ENCODE peak calls at places on chromosomes 7 and 10, in ten cellular contexts. One of them, this sample, is unnamed.

GRCh38 chr10:77296534-77297369 is 340.9 kb downstream of the KCNMA1 start:
- DNase-seq in iPS-NIHi11: no peak
- DNase-seq in GM13976: no peak
- DNase-seq in left ventricle myocardium superior: no peak
- DNase-seq in neural crest cell: no peak
- DNase-seq in NCI-H2107: no peak
- DNase-seq in upper lobe of right lung: no peak
- DNase-seq in HTR-8/SVneo: no peak
- DNase-seq in T-helper 1 cell: no peak
- DNase-seq in NT2/D1: no peak
- DNase-seq in this sample: no peak

GRCh38 chr10:16965740-16966447 is 148.7 kb upstream of the RSU1 start:
- DNase-seq in iPS-NIHi11: peak; percentile 28
- DNase-seq in GM13976: no peak
- DNase-seq in left ventricle myocardium superior: no peak
- DNase-seq in neural crest cell: no peak
- DNase-seq in NCI-H2107: no peak
- DNase-seq in upper lobe of right lung: no peak
- DNase-seq in HTR-8/SVneo: peak; percentile 67
- DNase-seq in T-helper 1 cell: no peak
- DNase-seq in NT2/D1: peak; percentile 57
- DNase-seq in this sample: no peak

GRCh38 chr7:24318326-24318725 is 34.3 kb downstream of the NPY start:
- DNase-seq in iPS-NIHi11: peak; percentile 69
- DNase-seq in GM13976: peak; percentile 48
- DNase-seq in left ventricle myocardium superior: no peak
- DNase-seq in neural crest cell: no peak
- DNase-seq in NCI-H2107: no peak
- DNase-seq in upper lobe of right lung: no peak
- DNase-seq in HTR-8/SVneo: no peak
- DNase-seq in T-helper 1 cell: no peak
- DNase-seq in NT2/D1: peak; percentile 72
- DNase-seq in this sample: no peak

GRCh38 chr10:61779950-61780659 is 117.4 kb downstream of the CABCOCO1 start:
- DNase-seq in iPS-NIHi11: peak; percentile 16
- DNase-seq in GM13976: no peak
- DNase-seq in left ventricle myocardium superior: peak; percentile 35
- DNase-seq in neural crest cell: no peak
- DNase-seq in NCI-H2107: no peak
- DNase-seq in upper lobe of right lung: no peak
- DNase-seq in HTR-8/SVneo: no peak
- DNase-seq in T-helper 1 cell: peak; percentile 2
- DNase-seq in NT2/D1: no peak
- DNase-seq in this sample: no peak

GRCh38 chr7:107660381-107661080 is at the start of gene SLC26A4:
- DNase-seq in iPS-NIHi11: peak; percentile 12
- DNase-seq in GM13976: peak; percentile 42
- DNase-seq in left ventricle myocardium superior: no peak
- DNase-seq in neural crest cell: no peak
- DNase-seq in NCI-H2107: no peak
- DNase-seq in upper lobe of right lung: no peak
- DNase-seq in HTR-8/SVneo: no peak
- DNase-seq in T-helper 1 cell: no peak
- DNase-seq in NT2/D1: no peak
- DNase-seq in this sample: no peak

GRCh38 chr10:64760371-64760770 is 1239.2 kb downstream of the REEP3 start:
- DNase-seq in iPS-NIHi11: no peak
- DNase-seq in GM13976: no peak
- DNase-seq in left ventricle myocardium superior: no peak
- DNase-seq in neural crest cell: no peak
- DNase-seq in NCI-H2107: no peak
- DNase-seq in upper lobe of right lung: no peak
- DNase-seq in HTR-8/SVneo: no peak
- DNase-seq in T-helper 1 cell: no peak
- DNase-seq in NT2/D1: no peak
- DNase-seq in this sample: no peak

GRCh38 chr7:45663167-45663921 is 89.2 kb downstream of the ADCY1 start:
- DNase-seq in iPS-NIHi11: peak; percentile 78
- DNase-seq in GM13976: peak; percentile 67
- DNase-seq in left ventricle myocardium superior: peak; percentile 56
- DNase-seq in neural crest cell: peak; percentile 12
- DNase-seq in NCI-H2107: no peak
- DNase-seq in upper lobe of right lung: no peak
- DNase-seq in HTR-8/SVneo: peak; percentile 31
- DNase-seq in T-helper 1 cell: no peak
- DNase-seq in NT2/D1: no peak
- DNase-seq in this sample: no peak

GRCh38 chr10:47403401-47404318 is 19.6 kb upstream of the ZNF488 start:
- DNase-seq in iPS-NIHi11: no peak
- DNase-seq in GM13976: no peak
- DNase-seq in left ventricle myocardium superior: peak; percentile 22
- DNase-seq in neural crest cell: no peak
- DNase-seq in NCI-H2107: no peak
- DNase-seq in upper lobe of right lung: peak; percentile 59
- DNase-seq in HTR-8/SVneo: no peak
- DNase-seq in T-helper 1 cell: no peak
- DNase-seq in NT2/D1: no peak
- DNase-seq in this sample: no peak

GRCh38 chr10:79390551-79391229 is 43.4 kb downstream of the PPIF start:
- DNase-seq in iPS-NIHi11: peak; percentile 31
- DNase-seq in GM13976: peak; percentile 73
- DNase-seq in left ventricle myocardium superior: no peak
- DNase-seq in neural crest cell: no peak
- DNase-seq in NCI-H2107: no peak
- DNase-seq in upper lobe of right lung: peak; percentile 62
- DNase-seq in HTR-8/SVneo: no peak
- DNase-seq in T-helper 1 cell: no peak
- DNase-seq in NT2/D1: no peak
- DNase-seq in this sample: no peak

GRCh38 chr7:55570939-55571338 is 1.4 kb downstream of the VOPP1 start:
- DNase-seq in iPS-NIHi11: no peak
- DNase-seq in GM13976: no peak
- DNase-seq in left ventricle myocardium superior: no peak
- DNase-seq in neural crest cell: no peak
- DNase-seq in NCI-H2107: no peak
- DNase-seq in upper lobe of right lung: no peak
- DNase-seq in HTR-8/SVneo: peak; percentile 51
- DNase-seq in T-helper 1 cell: no peak
- DNase-seq in NT2/D1: no peak
- DNase-seq in this sample: no peak

GRCh38 chr10:13851906-13852305 is 265.1 kb downstream of the PRPF18 start:
- DNase-seq in iPS-NIHi11: no peak
- DNase-seq in GM13976: no peak
- DNase-seq in left ventricle myocardium superior: no peak
- DNase-seq in neural crest cell: no peak
- DNase-seq in NCI-H2107: no peak
- DNase-seq in upper lobe of right lung: no peak
- DNase-seq in HTR-8/SVneo: no peak
- DNase-seq in T-helper 1 cell: no peak
- DNase-seq in NT2/D1: no peak
- DNase-seq in this sample: no peak

GRCh38 chr7:142581341-142581740 is 167.9 kb upstream of the PRSS1 start:
- DNase-seq in iPS-NIHi11: no peak
- DNase-seq in GM13976: peak; percentile 43
- DNase-seq in left ventricle myocardium superior: no peak
- DNase-seq in neural crest cell: no peak
- DNase-seq in NCI-H2107: no peak
- DNase-seq in upper lobe of right lung: no peak
- DNase-seq in HTR-8/SVneo: peak; percentile 22
- DNase-seq in T-helper 1 cell: no peak
- DNase-seq in NT2/D1: no peak
- DNase-seq in this sample: no peak

GRCh38 chr10:7915923-7916322 is 97.6 kb downstream of the TAF3 start:
- DNase-seq in iPS-NIHi11: no peak
- DNase-seq in GM13976: no peak
- DNase-seq in left ventricle myocardium superior: no peak
- DNase-seq in neural crest cell: no peak
- DNase-seq in NCI-H2107: no peak
- DNase-seq in upper lobe of right lung: no peak
- DNase-seq in HTR-8/SVneo: no peak
- DNase-seq in T-helper 1 cell: no peak
- DNase-seq in NT2/D1: no peak
- DNase-seq in this sample: no peak

GRCh38 chr10:75293456-75293840 is 57.7 kb upstream of the COMTD1 start:
- DNase-seq in iPS-NIHi11: no peak
- DNase-seq in GM13976: no peak
- DNase-seq in left ventricle myocardium superior: no peak
- DNase-seq in neural crest cell: no peak
- DNase-seq in NCI-H2107: no peak
- DNase-seq in upper lobe of right lung: no peak
- DNase-seq in HTR-8/SVneo: no peak
- DNase-seq in T-helper 1 cell: no peak
- DNase-seq in NT2/D1: no peak
- DNase-seq in this sample: no peak

GRCh38 chr10:100930368-100930767 is 17.6 kb downstream of the SLF2 start:
- DNase-seq in iPS-NIHi11: no peak
- DNase-seq in GM13976: no peak
- DNase-seq in left ventricle myocardium superior: no peak
- DNase-seq in neural crest cell: no peak
- DNase-seq in NCI-H2107: no peak
- DNase-seq in upper lobe of right lung: no peak
- DNase-seq in HTR-8/SVneo: no peak
- DNase-seq in T-helper 1 cell: no peak
- DNase-seq in NT2/D1: no peak
- DNase-seq in this sample: no peak

GRCh38 chr7:70693300-70693689 is 438.6 kb upstream of the GALNT17 start:
- DNase-seq in iPS-NIHi11: no peak
- DNase-seq in GM13976: no peak
- DNase-seq in left ventricle myocardium superior: no peak
- DNase-seq in neural crest cell: no peak
- DNase-seq in NCI-H2107: no peak
- DNase-seq in upper lobe of right lung: peak; percentile 69
- DNase-seq in HTR-8/SVneo: no peak
- DNase-seq in T-helper 1 cell: no peak
- DNase-seq in NT2/D1: no peak
- DNase-seq in this sample: no peak

GRCh38 chr10:70693619-70694286 is 21.4 kb downstream of the ADAMTS14 start:
- DNase-seq in iPS-NIHi11: no peak
- DNase-seq in GM13976: no peak
- DNase-seq in left ventricle myocardium superior: peak; percentile 61
- DNase-seq in neural crest cell: no peak
- DNase-seq in NCI-H2107: no peak
- DNase-seq in upper lobe of right lung: no peak
- DNase-seq in HTR-8/SVneo: no peak
- DNase-seq in T-helper 1 cell: no peak
- DNase-seq in NT2/D1: no peak
- DNase-seq in this sample: no peak

GRCh38 chr7:137961200-137962177 is 40.4 kb downstream of the CREB3L2 start:
- DNase-seq in iPS-NIHi11: no peak
- DNase-seq in GM13976: peak; percentile 72
- DNase-seq in left ventricle myocardium superior: no peak
- DNase-seq in neural crest cell: no peak
- DNase-seq in NCI-H2107: no peak
- DNase-seq in upper lobe of right lung: no peak
- DNase-seq in HTR-8/SVneo: no peak
- DNase-seq in T-helper 1 cell: no peak
- DNase-seq in NT2/D1: no peak
- DNase-seq in this sample: no peak

GRCh38 chr10:97640868-97641811 is 669 bp downstream of the PI4K2A start:
- DNase-seq in iPS-NIHi11: peak; percentile 62
- DNase-seq in GM13976: peak; percentile 51
- DNase-seq in left ventricle myocardium superior: peak; percentile 42
- DNase-seq in neural crest cell: no peak
- DNase-seq in NCI-H2107: no peak
- DNase-seq in upper lobe of right lung: peak; percentile 73
- DNase-seq in HTR-8/SVneo: no peak
- DNase-seq in T-helper 1 cell: no peak
- DNase-seq in NT2/D1: no peak
- DNase-seq in this sample: no peak

GRCh38 chr10:33129987-33130386 is 172.0 kb upstream of the ITGB1 start:
- DNase-seq in iPS-NIHi11: no peak
- DNase-seq in GM13976: no peak
- DNase-seq in left ventricle myocardium superior: no peak
- DNase-seq in neural crest cell: no peak
- DNase-seq in NCI-H2107: no peak
- DNase-seq in upper lobe of right lung: no peak
- DNase-seq in HTR-8/SVneo: no peak
- DNase-seq in T-helper 1 cell: no peak
- DNase-seq in NT2/D1: no peak
- DNase-seq in this sample: no peak

GRCh38 chr7:33494473-33494872 is 365.1 kb downstream of the BBS9 start:
- DNase-seq in iPS-NIHi11: no peak
- DNase-seq in GM13976: no peak
- DNase-seq in left ventricle myocardium superior: no peak
- DNase-seq in neural crest cell: no peak
- DNase-seq in NCI-H2107: no peak
- DNase-seq in upper lobe of right lung: no peak
- DNase-seq in HTR-8/SVneo: no peak
- DNase-seq in T-helper 1 cell: no peak
- DNase-seq in NT2/D1: peak; percentile 18
- DNase-seq in this sample: no peak

GRCh38 chr7:106774768-106775551 is 90.1 kb upstream of the PIK3CG start:
- DNase-seq in iPS-NIHi11: no peak
- DNase-seq in GM13976: no peak
- DNase-seq in left ventricle myocardium superior: no peak
- DNase-seq in neural crest cell: no peak
- DNase-seq in NCI-H2107: no peak
- DNase-seq in upper lobe of right lung: no peak
- DNase-seq in HTR-8/SVneo: no peak
- DNase-seq in T-helper 1 cell: no peak
- DNase-seq in NT2/D1: no peak
- DNase-seq in this sample: no peak

GRCh38 chr7:149763563-149764240 is 9.7 kb downstream of the ZNF467 start:
- DNase-seq in iPS-NIHi11: no peak
- DNase-seq in GM13976: no peak
- DNase-seq in left ventricle myocardium superior: no peak
- DNase-seq in neural crest cell: no peak
- DNase-seq in NCI-H2107: no peak
- DNase-seq in upper lobe of right lung: no peak
- DNase-seq in HTR-8/SVneo: no peak
- DNase-seq in T-helper 1 cell: no peak
- DNase-seq in NT2/D1: no peak
- DNase-seq in this sample: no peak

GRCh38 chr10:97497572-97498075 is 598 bp downstream of the MMS19 start:
- DNase-seq in iPS-NIHi11: peak; percentile 82
- DNase-seq in GM13976: peak; percentile 87
- DNase-seq in left ventricle myocardium superior: peak; percentile 88
- DNase-seq in neural crest cell: peak; percentile 53
- DNase-seq in NCI-H2107: peak; percentile 15
- DNase-seq in upper lobe of right lung: peak; percentile 88
- DNase-seq in HTR-8/SVneo: peak; percentile 88
- DNase-seq in T-helper 1 cell: peak; percentile 60
- DNase-seq in NT2/D1: no peak
- DNase-seq in this sample: peak; percentile 49

GRCh38 chr10:74194999-74195398 is 44.0 kb downstream of the ADK start:
- DNase-seq in iPS-NIHi11: no peak
- DNase-seq in GM13976: no peak
- DNase-seq in left ventricle myocardium superior: no peak
- DNase-seq in neural crest cell: no peak
- DNase-seq in NCI-H2107: no peak
- DNase-seq in upper lobe of right lung: no peak
- DNase-seq in HTR-8/SVneo: no peak
- DNase-seq in T-helper 1 cell: no peak
- DNase-seq in NT2/D1: no peak
- DNase-seq in this sample: no peak

GRCh38 chr7:1858435-1859265 is 188.6 kb downstream of the ELFN1 start:
- DNase-seq in iPS-NIHi11: no peak
- DNase-seq in GM13976: no peak
- DNase-seq in left ventricle myocardium superior: peak; percentile 23
- DNase-seq in neural crest cell: no peak
- DNase-seq in NCI-H2107: no peak
- DNase-seq in upper lobe of right lung: peak; percentile 53
- DNase-seq in HTR-8/SVneo: no peak
- DNase-seq in T-helper 1 cell: no peak
- DNase-seq in NT2/D1: no peak
- DNase-seq in this sample: no peak

GRCh38 chr10:78520737-78521430 is 487.2 kb downstream of the RPS24 start:
- DNase-seq in iPS-NIHi11: peak; percentile 52
- DNase-seq in GM13976: no peak
- DNase-seq in left ventricle myocardium superior: no peak
- DNase-seq in neural crest cell: no peak
- DNase-seq in NCI-H2107: no peak
- DNase-seq in upper lobe of right lung: no peak
- DNase-seq in HTR-8/SVneo: peak; percentile 13
- DNase-seq in T-helper 1 cell: no peak
- DNase-seq in NT2/D1: no peak
- DNase-seq in this sample: no peak

GRCh38 chr7:45576249-45576929 is 2.2 kb downstream of the ADCY1 start:
- DNase-seq in iPS-NIHi11: no peak
- DNase-seq in GM13976: no peak
- DNase-seq in left ventricle myocardium superior: peak; percentile 58
- DNase-seq in neural crest cell: no peak
- DNase-seq in NCI-H2107: no peak
- DNase-seq in upper lobe of right lung: no peak
- DNase-seq in HTR-8/SVneo: no peak
- DNase-seq in T-helper 1 cell: no peak
- DNase-seq in NT2/D1: no peak
- DNase-seq in this sample: no peak